ENCODE peak calls at places on chromosomes 16 and 17, in seven cellular contexts. O is HT-29; U is lung; J is sciatic nerve; N is stimulated activated CD4-positive, alpha-beta T cell treated with anti-CD3 and anti-CD28 coated beads, Interleukin-4, amount 100 ng/mL, for 48 hours; G is A549; P is GM06990. V is an unnamed sample.

GRCh38 chr17:8818047-8818446 is 18.9 kb upstream of the MFSD6L start:
- DNase-seq in O (no peak), U (no peak), J (peak), N (no peak), G (no peak), P (no peak), V (no peak)

GRCh38 chr16:58516768-58517107 is 1.4 kb downstream of the SETD6 start:
- DNase-seq in O (no peak), U (no peak), J (no peak), N (no peak), G (no peak), P (no peak), V (no peak)

GRCh38 chr17:4345569-4345968 is 20.9 kb downstream of the UBE2G1 start:
- DNase-seq in O (no peak), U (no peak), J (no peak), N (no peak), G (no peak), P (no peak), V (no peak)

GRCh38 chr17:31724026-31724425 is 135.0 kb downstream of the COPRS start:
- DNase-seq in O (peak), U (no peak), J (no peak), N (no peak), G (no peak), P (no peak), V (no peak)

GRCh38 chr16:58850627-58851024 is 116.5 kb upstream of the GOT2 start:
- DNase-seq in O (no peak), U (no peak), J (no peak), N (no peak), G (no peak), P (no peak), V (no peak)

GRCh38 chr16:6932871-6933390 is 399.7 kb upstream of the RBFOX1 start:
- DNase-seq in O (no peak), U (no peak), J (no peak), N (no peak), G (no peak), P (no peak), V (no peak)

GRCh38 chr17:82246365-82247174 is 17.7 kb downstream of the SLC16A3 start:
- DNase-seq in O (peak), U (no peak), J (peak), N (no peak), G (peak), P (no peak), V (peak)

GRCh38 chr16:55656695-55657092 is 906 bp downstream of the SLC6A2 start:
- DNase-seq in O (no peak), U (no peak), J (no peak), N (no peak), G (no peak), P (peak), V (no peak)

GRCh38 chr17:77356690-77357201 is 216.0 kb downstream of the SEC14L1 start:
- DNase-seq in O (no peak), U (peak), J (peak), N (no peak), G (peak), P (no peak), V (peak)

GRCh38 chr17:18374216-18374615 is 3.4 kb upstream of the EVPLL start:
- DNase-seq in O (no peak), U (no peak), J (no peak), N (no peak), G (no peak), P (no peak), V (no peak)

GRCh38 chr16:76970745-76971099 is 220.3 kb upstream of the MON1B start:
- DNase-seq in O (no peak), U (no peak), J (no peak), N (no peak), G (no peak), P (no peak), V (no peak)

GRCh38 chr17:45361451-45361850 is 44.6 kb upstream of the MAP3K14 start:
- DNase-seq in O (no peak), U (no peak), J (peak), N (no peak), G (no peak), P (no peak), V (no peak)

GRCh38 chr16:89052824-89053724 is 40.6 kb upstream of the ACSF3 start:
- DNase-seq in O (peak), U (no peak), J (no peak), N (no peak), G (peak), P (no peak), V (no peak)

GRCh38 chr17:80773243-80773991 is 218.2 kb upstream of the CHMP6 start:
- DNase-seq in O (no peak), U (no peak), J (peak), N (no peak), G (no peak), P (no peak), V (no peak)

GRCh38 chr16:69619514-69619913 is 53.7 kb downstream of the NFAT5 start:
- DNase-seq in O (no peak), U (no peak), J (no peak), N (no peak), G (no peak), P (no peak), V (no peak)

GRCh38 chr17:17570798-17571716 is 20.5 kb downstream of the PEMT start:
- DNase-seq in O (no peak), U (no peak), J (no peak), N (no peak), G (no peak), P (no peak), V (peak)

GRCh38 chr16:11403534-11403795 is 58.2 kb downstream of the RMI2 start:
- DNase-seq in O (no peak), U (no peak), J (no peak), N (no peak), G (no peak), P (no peak), V (no peak)

GRCh38 chr16:66099261-66099660 is 267.2 kb upstream of the CDH5 start:
- DNase-seq in O (no peak), U (no peak), J (no peak), N (no peak), G (no peak), P (no peak), V (no peak)

GRCh38 chr16:85798901-85799496 is 345 bp downstream of the EMC8 start:
- DNase-seq in O (peak), U (no peak), J (no peak), N (no peak), G (peak), P (peak), V (no peak)

GRCh38 chr17:74930535-74931036 is 5.1 kb upstream of the OTOP3 start:
- DNase-seq in O (no peak), U (no peak), J (no peak), N (no peak), G (no peak), P (no peak), V (peak)

GRCh38 chr17:50565559-50566350 is 5.2 kb downstream of the CACNA1G start:
- DNase-seq in O (peak), U (no peak), J (no peak), N (no peak), G (peak), P (no peak), V (no peak)

GRCh38 chr17:82495844-82496528 is 23.5 kb upstream of the FOXK2 start:
- DNase-seq in O (peak), U (no peak), J (no peak), N (no peak), G (no peak), P (peak), V (no peak)

GRCh38 chr17:28846231-28846630 is 3.6 kb upstream of the FAM222B start:
- DNase-seq in O (no peak), U (no peak), J (no peak), N (no peak), G (no peak), P (no peak), V (peak)

GRCh38 chr17:10070690-10071089 is 127.7 kb downstream of the GAS7 start:
- DNase-seq in O (no peak), U (no peak), J (no peak), N (no peak), G (no peak), P (no peak), V (no peak)

GRCh38 chr17:28675980-28676379 is 14.0 kb downstream of the SUPT6H start:
- DNase-seq in O (peak), U (no peak), J (no peak), N (no peak), G (peak), P (no peak), V (no peak)

GRCh38 chr16:24976061-24976779 is 38.9 kb downstream of the ARHGAP17 start:
- DNase-seq in O (no peak), U (no peak), J (no peak), N (no peak), G (no peak), P (no peak), V (no peak)

GRCh38 chr16:87705780-87706277 is 60.0 kb downstream of the KLHDC4 start:
- DNase-seq in O (no peak), U (peak), J (no peak), N (no peak), G (no peak), P (no peak), V (no peak)

GRCh38 chr17:50834786-50835562 is 412 bp upstream of the WFIKKN2 start:
- DNase-seq in O (no peak), U (no peak), J (no peak), N (no peak), G (no peak), P (no peak), V (peak)

GRCh38 chr17:64174686-64175456 is 44.9 kb upstream of the ERN1 start:
- DNase-seq in O (no peak), U (peak), J (no peak), N (no peak), G (no peak), P (no peak), V (no peak)

GRCh38 chr16:11049396-11050059 is 105.2 kb downstream of the CLEC16A start:
- DNase-seq in O (no peak), U (no peak), J (no peak), N (no peak), G (peak), P (no peak), V (no peak)

GRCh38 chr17:79809530-79810137 is 12.8 kb upstream of the CBX8 start:
- DNase-seq in O (peak), U (no peak), J (no peak), N (no peak), G (no peak), P (no peak), V (no peak)

GRCh38 chr16:28303132-28303531 is 10.8 kb downstream of the SBK1 start:
- DNase-seq in O (no peak), U (no peak), J (no peak), N (no peak), G (no peak), P (no peak), V (no peak)

GRCh38 chr16:19382887-19383816 is 34.5 kb upstream of the TMC5 start:
- DNase-seq in O (no peak), U (peak), J (no peak), N (no peak), G (no peak), P (no peak), V (no peak)

GRCh38 chr17:44531019-44531418 is 26.3 kb upstream of the FZD2 start:
- DNase-seq in O (no peak), U (no peak), J (no peak), N (no peak), G (no peak), P (no peak), V (no peak)

GRCh38 chr16:4882261-4882632 is 35.0 kb downstream of the UBN1 start:
- DNase-seq in O (no peak), U (no peak), J (no peak), N (no peak), G (no peak), P (no peak), V (no peak)

GRCh38 chr17:79944821-79945391 is 90.8 kb downstream of the TBC1D16 start:
- DNase-seq in O (no peak), U (no peak), J (no peak), N (no peak), G (no peak), P (no peak), V (peak)

V was measured in chondrocyte.